ENCODE peak calls at places on chromosomes 12 and 14, in seven cellular contexts. One of them, this sample, is unnamed.

GRCh38 chr12:4214912-4215861 is 58.4 kb upstream of the CCND2 start:
- DNase-seq in HCT116: no peak
- DNase-seq in SK-N-SH: no peak
- DNase-seq in cardiac muscle cell: peak; percentile 56
- DNase-seq in foreskin keratinocyte: no peak
- DNase-seq in A549: no peak
- DNase-seq in OCI-LY7: no peak
- DNase-seq in this sample: peak; percentile 71

GRCh38 chr12:64890873-64891468 is 66.5 kb downstream of the TBC1D30 start:
- DNase-seq in HCT116: peak; percentile 51
- DNase-seq in foreskin keratinocyte: peak; percentile 38
- DNase-seq in cardiac muscle cell: peak; percentile 77
- DNase-seq in OCI-LY7: peak; percentile 68
- DNase-seq in A549: peak; percentile 44
- DNase-seq in SK-N-SH: peak; percentile 54
- DNase-seq in this sample: no peak

GRCh38 chr14:83294941-83295340 is 1761.3 kb upstream of the SEL1L start:
- DNase-seq in OCI-LY7: no peak
- DNase-seq in SK-N-SH: no peak
- DNase-seq in A549: no peak
- DNase-seq in foreskin keratinocyte: peak; percentile 23
- DNase-seq in cardiac muscle cell: peak; percentile 11
- DNase-seq in HCT116: no peak
- DNase-seq in this sample: no peak

GRCh38 chr12:92953747-92954146 is 24.7 kb upstream of the EEA1 start:
- DNase-seq in A549: no peak
- DNase-seq in foreskin keratinocyte: no peak
- DNase-seq in SK-N-SH: no peak
- DNase-seq in HCT116: no peak
- DNase-seq in cardiac muscle cell: no peak
- DNase-seq in OCI-LY7: no peak
- DNase-seq in this sample: no peak

GRCh38 chr12:57632898-57633825 is at the start of gene B4GALNT1:
- DNase-seq in OCI-LY7: peak; percentile 78
- DNase-seq in foreskin keratinocyte: no peak
- DNase-seq in cardiac muscle cell: peak; percentile 59
- DNase-seq in A549: peak; percentile 76
- DNase-seq in HCT116: peak; percentile 46
- DNase-seq in SK-N-SH: peak; percentile 91
- DNase-seq in this sample: peak; percentile 64

GRCh38 chr12:16499617-16500016 is 106.3 kb downstream of the LMO3 start:
- DNase-seq in HCT116: no peak
- DNase-seq in foreskin keratinocyte: no peak
- DNase-seq in A549: no peak
- DNase-seq in cardiac muscle cell: peak; percentile 62
- DNase-seq in OCI-LY7: no peak
- DNase-seq in SK-N-SH: no peak
- DNase-seq in this sample: no peak

GRCh38 chr14:75460402-75460801 is 32.6 kb downstream of the JDP2 start:
- DNase-seq in OCI-LY7: no peak
- DNase-seq in foreskin keratinocyte: no peak
- DNase-seq in A549: no peak
- DNase-seq in cardiac muscle cell: no peak
- DNase-seq in HCT116: no peak
- DNase-seq in SK-N-SH: no peak
- DNase-seq in this sample: no peak

GRCh38 chr14:91396959-91397815 is 20.4 kb downstream of the CCDC88C start:
- DNase-seq in cardiac muscle cell: no peak
- DNase-seq in A549: no peak
- DNase-seq in foreskin keratinocyte: peak; percentile 46
- DNase-seq in SK-N-SH: no peak
- DNase-seq in OCI-LY7: peak; percentile 87
- DNase-seq in HCT116: no peak
- DNase-seq in this sample: no peak

GRCh38 chr12:25322918-25323773 is 72.4 kb upstream of the KRAS start:
- DNase-seq in A549: no peak
- DNase-seq in SK-N-SH: no peak
- DNase-seq in HCT116: no peak
- DNase-seq in cardiac muscle cell: peak; percentile 69
- DNase-seq in OCI-LY7: no peak
- DNase-seq in foreskin keratinocyte: no peak
- DNase-seq in this sample: no peak

GRCh38 chr14:39025810-39026627 is 77.0 kb downstream of the SEC23A start:
- DNase-seq in HCT116: no peak
- DNase-seq in foreskin keratinocyte: no peak
- DNase-seq in SK-N-SH: no peak
- DNase-seq in A549: no peak
- DNase-seq in cardiac muscle cell: peak; percentile 42
- DNase-seq in OCI-LY7: no peak
- DNase-seq in this sample: no peak
- H3K27ac ChIP-seq in HCT116: no peak overlapping the region
- H3K27ac ChIP-seq in foreskin keratinocyte: no peak overlapping the region
- H3K27ac ChIP-seq in SK-N-SH: no peak overlapping the region
- H3K27ac ChIP-seq in A549: no peak overlapping the region
- H3K27ac ChIP-seq in cardiac muscle cell: peak overlapping the region; percentile 25
- H3K27ac ChIP-seq in OCI-LY7: no peak overlapping the region
- H3K27ac ChIP-seq in this sample: no peak overlapping the region

GRCh38 chr12:42372154-42372791 is 46.3 kb downstream of the PPHLN1 start:
- DNase-seq in OCI-LY7: peak; percentile 76
- DNase-seq in foreskin keratinocyte: peak; percentile 41
- DNase-seq in HCT116: peak; percentile 42
- DNase-seq in cardiac muscle cell: peak; percentile 56
- DNase-seq in A549: peak; percentile 34
- DNase-seq in SK-N-SH: peak; percentile 54
- DNase-seq in this sample: no peak
- TF ChIP-seq CTCF in OCI-LY7: peak; percentile 91
- TF ChIP-seq CTCF in foreskin keratinocyte: peak; percentile 83
- TF ChIP-seq CTCF in HCT116: peak; percentile 75
- TF ChIP-seq CTCF in cardiac muscle cell: peak; percentile 78
- TF ChIP-seq CTCF in A549: peak; percentile 76
- TF ChIP-seq CTCF in SK-N-SH: peak; percentile 76
- TF ChIP-seq CTCF in this sample: peak; percentile 84

DNA sequence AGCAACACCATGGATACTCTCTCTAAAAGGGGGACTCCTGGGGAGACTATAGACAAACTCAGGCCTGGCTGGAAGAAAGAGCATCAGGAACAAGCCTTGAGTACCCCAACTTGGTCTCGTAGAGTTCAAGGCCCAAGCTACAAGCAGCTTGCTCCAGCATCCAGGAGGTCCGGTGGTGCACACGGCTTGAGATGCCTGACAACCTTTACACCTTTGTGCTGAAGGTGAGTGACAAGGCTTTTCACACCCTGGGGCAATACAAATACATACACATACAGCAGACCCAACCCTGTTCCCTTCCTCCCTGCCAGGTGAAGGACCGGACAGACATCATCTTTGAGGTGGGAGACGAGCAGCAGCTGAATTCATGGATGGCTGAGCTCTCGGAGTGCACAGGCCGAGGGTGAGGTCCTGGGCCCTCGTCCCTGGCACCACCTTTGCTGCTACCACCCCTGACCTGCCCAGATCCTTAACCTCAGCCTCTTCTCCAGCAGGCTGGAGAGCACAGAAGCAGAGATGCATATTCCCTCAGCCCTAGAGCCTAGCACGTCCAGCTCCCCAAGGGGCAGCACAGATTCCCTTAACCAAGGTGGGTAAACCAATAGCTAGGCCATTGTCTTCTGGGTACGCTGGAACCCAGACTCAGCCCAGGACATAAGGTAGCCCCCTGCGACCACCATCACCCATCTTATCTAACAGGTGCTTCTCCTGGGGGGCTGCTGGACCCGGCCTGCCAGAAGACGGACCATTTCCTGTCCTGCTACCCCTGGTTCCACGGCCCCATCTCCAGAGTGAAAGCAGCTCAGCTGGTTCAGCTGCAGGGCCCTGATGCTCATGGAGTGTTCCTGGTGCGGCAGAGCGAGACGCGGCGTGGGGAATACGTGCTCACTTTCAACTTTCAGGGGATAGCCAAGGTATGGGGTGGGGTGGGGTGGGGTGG is 41.2 kb downstream of the SH2B3 start:
- DNase-seq in foreskin keratinocyte: no peak
- DNase-seq in SK-N-SH: no peak
- DNase-seq in cardiac muscle cell: no peak
- DNase-seq in A549: no peak
- DNase-seq in HCT116: no peak
- DNase-seq in OCI-LY7: no peak
- DNase-seq in this sample: no peak
- H3K27ac ChIP-seq in foreskin keratinocyte: no peak overlapping the region
- H3K27ac ChIP-seq in SK-N-SH: peak overlapping the region; percentile 85
- H3K27ac ChIP-seq in cardiac muscle cell: peak overlapping the region; percentile 81
- H3K27ac ChIP-seq in A549: no peak overlapping the region
- H3K27ac ChIP-seq in HCT116: no peak overlapping the region
- H3K27ac ChIP-seq in OCI-LY7: peak overlapping the region; percentile 91
- H3K27ac ChIP-seq in this sample: peak overlapping the region; percentile 97

DNA sequence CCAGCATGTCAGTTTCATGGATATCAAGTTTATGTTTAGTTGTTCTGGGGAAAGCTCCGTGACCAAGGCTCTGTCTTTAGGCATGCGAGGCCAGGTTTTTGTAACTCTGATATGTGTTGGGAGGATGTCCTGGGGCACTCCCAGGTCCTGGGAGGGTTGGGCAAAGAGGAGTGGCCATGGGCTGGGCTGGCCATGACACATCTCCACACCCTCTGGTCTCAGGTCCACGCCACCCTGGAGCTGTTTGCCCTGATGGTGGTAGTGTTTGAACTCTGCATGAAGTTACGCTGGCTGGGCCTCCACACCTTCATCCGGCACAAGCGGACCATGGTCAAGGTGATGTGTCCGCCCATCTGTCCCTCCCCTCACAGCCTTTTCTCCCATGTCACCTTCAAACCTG is 46.4 kb downstream of the TPCN1 start:
- DNase-seq in cardiac muscle cell: no peak
- DNase-seq in foreskin keratinocyte: no peak
- DNase-seq in OCI-LY7: no peak
- DNase-seq in SK-N-SH: no peak
- DNase-seq in HCT116: no peak
- DNase-seq in A549: no peak
- DNase-seq in this sample: no peak
- TF ChIP-seq CTCF in cardiac muscle cell: no peak
- TF ChIP-seq CTCF in foreskin keratinocyte: no peak
- TF ChIP-seq CTCF in OCI-LY7: no peak
- TF ChIP-seq CTCF in SK-N-SH: no peak
- TF ChIP-seq CTCF in HCT116: no peak
- TF ChIP-seq CTCF in A549: no peak
- TF ChIP-seq CTCF in this sample: no peak

GRCh38 chr14:61463664-61464063 is 142.3 kb downstream of the PRKCH start:
- DNase-seq in OCI-LY7: no peak
- DNase-seq in A549: no peak
- DNase-seq in cardiac muscle cell: peak; percentile 39
- DNase-seq in HCT116: no peak
- DNase-seq in SK-N-SH: no peak
- DNase-seq in foreskin keratinocyte: no peak
- DNase-seq in this sample: no peak
- H3K27ac ChIP-seq in OCI-LY7: no peak overlapping the region
- H3K27ac ChIP-seq in A549: peak overlapping the region; percentile 86
- H3K27ac ChIP-seq in cardiac muscle cell: no peak overlapping the region
- H3K27ac ChIP-seq in HCT116: no peak overlapping the region
- H3K27ac ChIP-seq in SK-N-SH: peak overlapping the region; percentile 97
- H3K27ac ChIP-seq in foreskin keratinocyte: no peak overlapping the region
- H3K27ac ChIP-seq in this sample: peak overlapping the region; percentile 67

GRCh38 chr14:52473557-52473956 is 78.7 kb downstream of the TXNDC16 start:
- DNase-seq in HCT116: peak; percentile 28
- DNase-seq in foreskin keratinocyte: no peak
- DNase-seq in A549: no peak
- DNase-seq in cardiac muscle cell: peak; percentile 63
- DNase-seq in OCI-LY7: peak; percentile 14
- DNase-seq in SK-N-SH: peak; percentile 16
- DNase-seq in this sample: no peak
- TF ChIP-seq CTCF in HCT116: peak; percentile 50
- TF ChIP-seq CTCF in foreskin keratinocyte: peak; percentile 64
- TF ChIP-seq CTCF in A549: peak; percentile 67
- TF ChIP-seq CTCF in cardiac muscle cell: peak; percentile 40
- TF ChIP-seq CTCF in OCI-LY7: peak; percentile 75
- TF ChIP-seq CTCF in SK-N-SH: peak; percentile 64
- TF ChIP-seq CTCF in this sample: peak; percentile 49

GRCh38 chr14:101889366-101889765 is 75.0 kb upstream of the DYNC1H1 start:
- DNase-seq in A549: no peak
- DNase-seq in HCT116: no peak
- DNase-seq in OCI-LY7: no peak
- DNase-seq in foreskin keratinocyte: no peak
- DNase-seq in cardiac muscle cell: no peak
- DNase-seq in SK-N-SH: no peak
- DNase-seq in this sample: no peak
- H3K27ac ChIP-seq in A549: no peak overlapping the region
- H3K27ac ChIP-seq in HCT116: no peak overlapping the region
- H3K27ac ChIP-seq in OCI-LY7: no peak overlapping the region
- H3K27ac ChIP-seq in foreskin keratinocyte: no peak overlapping the region
- H3K27ac ChIP-seq in cardiac muscle cell: no peak overlapping the region
- H3K27ac ChIP-seq in SK-N-SH: peak overlapping the region; percentile 30
- H3K27ac ChIP-seq in this sample: no peak overlapping the region

GRCh38 chr12:106224392-106224706 is 23.5 kb downstream of the CKAP4 start:
- DNase-seq in A549: no peak
- DNase-seq in foreskin keratinocyte: no peak
- DNase-seq in HCT116: no peak
- DNase-seq in SK-N-SH: no peak
- DNase-seq in cardiac muscle cell: no peak
- DNase-seq in OCI-LY7: no peak
- DNase-seq in this sample: no peak

GRCh38 chr12:106228320-106228710 is 19.5 kb downstream of the CKAP4 start:
- DNase-seq in HCT116: no peak
- DNase-seq in foreskin keratinocyte: no peak
- DNase-seq in SK-N-SH: no peak
- DNase-seq in A549: no peak
- DNase-seq in cardiac muscle cell: no peak
- DNase-seq in OCI-LY7: no peak
- DNase-seq in this sample: no peak

GRCh38 chr12:106229036-106229591 is 18.7 kb downstream of the CKAP4 start:
- DNase-seq in OCI-LY7: no peak
- DNase-seq in HCT116: no peak
- DNase-seq in cardiac muscle cell: no peak
- DNase-seq in A549: no peak
- DNase-seq in SK-N-SH: no peak
- DNase-seq in foreskin keratinocyte: no peak
- DNase-seq in this sample: no peak

GRCh38 chr12:106226884-106227640 is 20.8 kb downstream of the CKAP4 start:
- DNase-seq in HCT116: peak; percentile 28
- DNase-seq in foreskin keratinocyte: peak; percentile 71
- DNase-seq in SK-N-SH: peak; percentile 79
- DNase-seq in OCI-LY7: peak; percentile 70
- DNase-seq in A549: peak; percentile 87
- DNase-seq in cardiac muscle cell: peak; percentile 74
- DNase-seq in this sample: no peak

DNA sequence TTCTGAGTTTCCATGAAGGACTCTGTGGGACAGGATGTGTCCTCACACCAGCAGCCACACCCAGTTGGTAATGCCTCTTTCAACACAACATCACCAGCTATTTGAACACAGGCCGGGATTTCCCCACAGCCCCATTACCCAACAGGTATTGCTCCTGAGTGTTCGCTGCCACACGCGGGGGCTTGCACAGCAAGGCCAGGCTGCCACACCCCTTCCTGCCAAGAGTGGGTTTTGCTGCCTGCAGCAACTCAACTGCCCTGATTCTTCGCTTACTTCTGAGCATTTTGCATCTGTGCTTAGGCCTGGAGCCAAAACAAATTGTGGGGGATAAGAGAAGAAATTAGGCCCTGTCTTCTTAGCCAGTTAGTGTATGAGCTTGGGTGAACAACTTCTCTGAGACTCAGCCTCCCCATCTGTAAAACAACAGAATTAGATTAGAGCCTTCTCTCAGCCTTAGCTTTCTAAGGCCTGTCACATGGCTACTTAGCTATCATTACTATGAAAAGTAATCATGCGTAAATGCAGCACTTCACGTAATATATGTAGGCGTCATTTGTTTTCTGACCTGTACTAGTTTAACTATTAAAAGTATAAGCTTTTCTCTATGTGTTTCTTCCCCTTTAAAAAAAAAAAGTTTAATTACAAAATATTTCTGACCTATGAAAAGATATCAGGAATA is 20.0 kb downstream of the CKAP4 start:
- DNase-seq in cardiac muscle cell: peak; percentile 24
- DNase-seq in HCT116: no peak
- DNase-seq in A549: no peak
- DNase-seq in SK-N-SH: no peak
- DNase-seq in OCI-LY7: no peak
- DNase-seq in foreskin keratinocyte: peak; percentile 89
- DNase-seq in this sample: no peak
- TF ChIP-seq CTCF in cardiac muscle cell: no peak
- TF ChIP-seq CTCF in HCT116: no peak
- TF ChIP-seq CTCF in A549: no peak
- TF ChIP-seq CTCF in SK-N-SH: no peak
- TF ChIP-seq CTCF in OCI-LY7: no peak
- TF ChIP-seq CTCF in foreskin keratinocyte: no peak
- TF ChIP-seq CTCF in this sample: no peak

This sample was measured in left ventricle myocardium inferior.